ENCODE peak calls at places on chromosomes 11 and 22, in nine cellular contexts. V, O, W, E, S, A, I, Z and L are unnamed samples.

GRCh38 chr11:114426280-114426679 is 13.0 kb upstream of the REXO2 start:
- ATAC-seq in E (no peak), A (no peak), Z (no peak), S (no peak), O (no peak), W (no peak), I (no peak), V (no peak), L (no peak)

GRCh38 chr11:13297917-13298356 is 20.3 kb downstream of the BMAL1 start:
- ATAC-seq in A (peak), O (peak), I (no peak), V (no peak), W (no peak), E (no peak), Z (peak), S (peak), L (no peak)

GRCh38 chr11:100830295-100830694 is 143.2 kb downstream of the ARHGAP42 start:
- ATAC-seq in S (peak), A (no peak), O (no peak), I (no peak), Z (no peak), E (no peak), V (no peak), W (no peak), L (no peak)

GRCh38 chr22:23415490-23415851 is 164.6 kb downstream of the IGLL1 start:
- ATAC-seq in O (no peak), W (peak), E (no peak), Z (no peak), A (no peak), V (no peak), S (no peak), I (no peak), L (no peak)

GRCh38 chr22:42341779-42342178 is 71.3 kb upstream of the TCF20 start:
- ATAC-seq in V (no peak), S (no peak), O (no peak), Z (no peak), A (no peak), W (no peak), I (no peak), E (no peak), L (no peak)

GRCh38 chr11:117188620-117189081 is 10.1 kb downstream of the SIDT2 start:
- ATAC-seq in A (no peak), E (no peak), O (no peak), I (no peak), V (no peak), S (peak), W (no peak), Z (no peak), L (no peak)

GRCh38 chr11:78823588-78823987 is 248.9 kb upstream of the NARS2 start:
- ATAC-seq in Z (no peak), S (no peak), E (no peak), W (no peak), A (no peak), I (no peak), O (no peak), V (no peak), L (no peak)

GRCh38 chr11:57251037-57251436 is 14.0 kb upstream of the APLNR start:
- ATAC-seq in O (no peak), E (no peak), Z (no peak), W (no peak), A (no peak), I (no peak), S (no peak), V (no peak), L (no peak)

GRCh38 chr22:19598054-19598855 is 74.0 kb upstream of the CLDN5 start:
- ATAC-seq in Z (peak), A (peak), V (no peak), S (peak), O (peak), I (peak), E (no peak), W (no peak), L (peak)

GRCh38 chr22:41501209-41501608 is 32.3 kb downstream of the ACO2 start:
- ATAC-seq in V (peak), I (peak), S (peak), W (no peak), O (peak), E (peak), Z (peak), A (peak), L (peak)

GRCh38 chr11:30345644-30346043 is 22.7 kb downstream of the ARL14EP start:
- ATAC-seq in E (no peak), Z (no peak), V (no peak), W (no peak), O (no peak), I (no peak), S (no peak), A (no peak), L (no peak)

GRCh38 chr11:121340010-121340580 is 47.5 kb downstream of the SC5D start:
- ATAC-seq in S (no peak), V (no peak), A (no peak), O (no peak), E (peak), Z (no peak), I (no peak), W (no peak), L (no peak)

GRCh38 chr22:43776081-43776670 is 35.9 kb downstream of the EFCAB6 start:
- ATAC-seq in S (no peak), V (no peak), E (no peak), Z (no peak), I (no peak), A (no peak), W (no peak), O (no peak), L (no peak)